ENCODE peak calls at places on chromosomes 11 and 22, in five cellular contexts. P is H4, V is IMR-90, G is HuH-7.5, B is GM03348. Y is an unnamed sample.

GRCh38 chr11:3375552-3375951 is 3.4 kb downstream of the ZNF195 start:
- DNase-seq in P (no peak), V (no peak), G (no peak), B (no peak), Y (no peak)

GRCh38 chr22:43449205-43449830 is 37.5 kb downstream of the MPPED1 start:
- DNase-seq in P (no peak), V (no peak), G (no peak), B (no peak), Y (no peak)

GRCh38 chr11:28526406-28526751 is 418.2 kb downstream of the METTL15 start:
- DNase-seq in P (peak), V (peak), G (no peak), B (no peak), Y (no peak)

GRCh38 chr22:38414009-38414395 is 41.0 kb downstream of the KCNJ4 start:
- DNase-seq in P (peak), V (no peak), G (no peak), B (no peak), Y (peak)

GRCh38 chr11:132839226-132839625 is 693.1 kb downstream of the OPCML start:
- DNase-seq in P (no peak), V (no peak), G (no peak), B (no peak), Y (no peak)

GRCh38 chr11:104968856-104969776 is 742 bp upstream of the CASP4 start:
- DNase-seq in P (no peak), V (peak), G (no peak), B (peak), Y (no peak)

GRCh38 chr11:117071344-117071787 is 26.9 kb downstream of the SIK3 start:
- DNase-seq in P (peak), V (no peak), G (no peak), B (no peak), Y (no peak)

GRCh38 chr11:37286890-37287289 is 688.9 kb upstream of the RAG2 start:
- DNase-seq in P (no peak), V (no peak), G (no peak), B (no peak), Y (no peak)

GRCh38 chr11:34643846-34644245 is 23.0 kb downstream of the EHF start:
- DNase-seq in P (no peak), V (no peak), G (no peak), B (no peak), Y (no peak)

GRCh38 chr11:91804057-91804456 is 420.6 kb upstream of the FAT3 start:
- DNase-seq in P (no peak), V (no peak), G (no peak), B (peak), Y (no peak)

GRCh38 chr22:17105143-17106129 is 15.7 kb downstream of the TMEM121B start:
- DNase-seq in P (no peak), V (no peak), G (no peak), B (no peak), Y (no peak)

GRCh38 chr11:80165763-80166162 is 724.9 kb upstream of the TENM4 start:
- DNase-seq in P (peak), V (peak), G (no peak), B (no peak), Y (no peak)

GRCh38 chr11:122170815-122171475 is 54.9 kb upstream of the BLID start:
- DNase-seq in P (peak), V (peak), G (no peak), B (peak), Y (no peak)

GRCh38 chr11:35662649-35663407 is at the start of gene TRIM44:
- DNase-seq in P (peak), V (peak), G (peak), B (peak), Y (peak)